ENCODE peak calls at places on chromosomes 2 and 18, in five cellular contexts. N is ovary; F is heart left ventricle; H is CD8-positive, alpha-beta T cell; P is upper lobe of right lung. Z is an unnamed sample. For H3K4me1, the result is how much of the 10 kb centered on the place peaks cover.

GRCh38 chr2:201132518-201132917 is 16.6 kb downstream of the CFLAR start:
- DNase-seq in N (no peak), F (no peak), H (no peak), P (no peak), Z (no peak)

GRCh38 chr2:29528891-29529520 is 392.4 kb downstream of the ALK start:
- DNase-seq in N (no peak), F (peak), H (no peak), P (peak), Z (peak)

GRCh38 chr2:43473767-43474166 is 122.1 kb downstream of the THADA start:
- DNase-seq in N (no peak), F (no peak), H (no peak), P (no peak), Z (no peak)

GRCh38 chr2:202109737-202110184 is 36.7 kb downstream of the KIAA2012 start:
- DNase-seq in N (peak), F (peak), H (no peak), P (no peak), Z (no peak)

GRCh38 chr2:23690421-23691105 is 236.4 kb downstream of the ATAD2B start:
- DNase-seq in N (no peak), F (no peak), H (no peak), P (no peak), Z (no peak)

GRCh38 chr2:42872736-42873135 is 80.4 kb upstream of the HAAO start:
- DNase-seq in N (no peak), F (no peak), H (no peak), P (no peak), Z (no peak)

GRCh38 chr2:156435725-156436476 is at the start of gene GPD2:
- DNase-seq in N (peak), F (peak), H (peak), P (peak), Z (peak)

GRCh38 chr2:140714586-140714985 is 1416.2 kb downstream of the LRP1B start:
- DNase-seq in N (no peak), F (no peak), H (no peak), P (no peak), Z (no peak)

GRCh38 chr18:9233771-9234440 is 97.3 kb downstream of the ANKRD12 start:
- DNase-seq in N (no peak), F (no peak), H (no peak), P (no peak), Z (no peak)

GRCh38 chr2:28161466-28161865 is 231.2 kb upstream of the FOSL2 start:
- DNase-seq in N (no peak), F (no peak), H (no peak), P (no peak), Z (no peak)

GRCh38 chr18:8752329-8752728 is 47.0 kb downstream of the MTCL1 start:
- DNase-seq in N (no peak), F (no peak), H (no peak), P (no peak), Z (no peak)

GRCh38 chr18:62811674-62812073 is 96.3 kb downstream of the PHLPP1 start:
- DNase-seq in N (no peak), F (no peak), H (no peak), P (no peak), Z (no peak)

GRCh38 chr2:216881411-216881810 is 21.5 kb upstream of the TNP1 start:
- DNase-seq in N (no peak), F (no peak), H (no peak), P (no peak), Z (no peak)

GRCh38 chr2:112239862-112240261 is 15.0 kb downstream of the ZC3H8 start:
- DNase-seq in N (no peak), F (no peak), H (no peak), P (no peak), Z (no peak)

GRCh38 chr2:130901061-130901460 is 64.3 kb downstream of the ARHGEF4 start:
- DNase-seq in N (no peak), F (no peak), H (no peak), P (no peak), Z (no peak)

GRCh38 chr2:139916822-139917221 is 1136.6 kb upstream of the NXPH2 start:
- DNase-seq in N (no peak), F (no peak), H (no peak), P (no peak), Z (no peak)

GRCh38 chr2:27298391-27299080 is 9.7 kb downstream of the UCN start:
- DNase-seq in N (no peak), F (no peak), H (no peak), P (no peak), Z (no peak)

GRCh38 chr2:59885536-59885935 is 667.9 kb downstream of the BCL11A start:
- DNase-seq in N (no peak), F (no peak), H (peak), P (no peak), Z (no peak)

GRCh38 chr18:47595816-47596501 is 334.5 kb downstream of the SMAD2 start:
- DNase-seq in N (no peak), F (no peak), H (no peak), P (no peak), Z (peak)

GRCh38 chr2:172231508-172231907 is 128.8 kb upstream of the DLX2 start:
- DNase-seq in N (no peak), F (no peak), H (no peak), P (no peak), Z (no peak)

GRCh38 chr2:172233947-172234715 is 131.4 kb upstream of the DLX2 start:
- DNase-seq in N (no peak), F (no peak), H (no peak), P (no peak), Z (no peak)

GRCh38 chr2:172230783-172231446 is 128.2 kb upstream of the DLX2 start:
- DNase-seq in N (no peak), F (no peak), H (no peak), P (no peak), Z (no peak)

GRCh38 chr2:172234716-172235661 is 132.3 kb upstream of the DLX2 start:
- DNase-seq in N (no peak), F (peak), H (peak), P (no peak), Z (peak)

GRCh38 chr2:172232638-172233253 is 130.0 kb upstream of the DLX2 start:
- DNase-seq in N (no peak), F (no peak), H (no peak), P (no peak), Z (no peak)
- H3K4me1 ChIP-seq in N (under half), F (under half), H (under half), P (under half), Z (under half)

GRCh38 chr2:51710222-51710621 is 678.3 kb upstream of the NRXN1 start:
- DNase-seq in N (no peak), F (no peak), H (no peak), P (no peak), Z (peak)
- TF ChIP-seq CTCF in N (no peak), F (no peak), H (no peak), P (no peak), Z (no peak)

DNA sequence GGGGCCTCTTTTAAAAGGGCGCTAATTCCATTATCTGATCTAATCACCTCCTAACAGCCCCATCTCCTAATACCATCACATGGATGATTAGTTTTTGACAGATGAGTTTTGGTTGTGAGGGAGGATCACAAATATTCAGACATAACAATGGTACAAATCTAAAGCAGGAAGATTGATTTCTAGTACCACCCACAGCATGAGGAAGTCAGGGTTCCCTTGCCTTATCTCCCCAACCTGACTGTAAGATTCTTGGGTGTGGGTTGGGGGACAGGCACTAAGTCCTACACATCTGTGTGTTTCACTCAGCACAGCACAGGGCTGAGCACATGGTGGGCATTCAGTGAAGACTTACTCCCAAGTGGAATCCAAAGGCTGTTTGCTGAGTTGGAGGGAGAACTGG is 93.7 kb upstream of the CXCR4 start:
- DNase-seq in N (no peak), F (no peak), H (no peak), P (no peak), Z (no peak)
- H3K4me1 ChIP-seq in N (under half), F (under half), H (under half), P (under half), Z (under half)

GRCh38 chr2:9797681-9798556 is 45.4 kb upstream of the TAF1B start:
- DNase-seq in N (no peak), F (no peak), H (no peak), P (no peak), Z (no peak)

GRCh38 chr2:9795071-9795470 is 48.2 kb upstream of the TAF1B start:
- DNase-seq in N (no peak), F (no peak), H (no peak), P (no peak), Z (no peak)

GRCh38 chr2:9797086-9797485 is 46.2 kb upstream of the TAF1B start:
- DNase-seq in N (no peak), F (no peak), H (no peak), P (no peak), Z (no peak)

GRCh38 chr2:9793918-9794717 is 49.2 kb upstream of the TAF1B start:
- DNase-seq in N (no peak), F (no peak), H (no peak), P (no peak), Z (no peak)

DNA sequence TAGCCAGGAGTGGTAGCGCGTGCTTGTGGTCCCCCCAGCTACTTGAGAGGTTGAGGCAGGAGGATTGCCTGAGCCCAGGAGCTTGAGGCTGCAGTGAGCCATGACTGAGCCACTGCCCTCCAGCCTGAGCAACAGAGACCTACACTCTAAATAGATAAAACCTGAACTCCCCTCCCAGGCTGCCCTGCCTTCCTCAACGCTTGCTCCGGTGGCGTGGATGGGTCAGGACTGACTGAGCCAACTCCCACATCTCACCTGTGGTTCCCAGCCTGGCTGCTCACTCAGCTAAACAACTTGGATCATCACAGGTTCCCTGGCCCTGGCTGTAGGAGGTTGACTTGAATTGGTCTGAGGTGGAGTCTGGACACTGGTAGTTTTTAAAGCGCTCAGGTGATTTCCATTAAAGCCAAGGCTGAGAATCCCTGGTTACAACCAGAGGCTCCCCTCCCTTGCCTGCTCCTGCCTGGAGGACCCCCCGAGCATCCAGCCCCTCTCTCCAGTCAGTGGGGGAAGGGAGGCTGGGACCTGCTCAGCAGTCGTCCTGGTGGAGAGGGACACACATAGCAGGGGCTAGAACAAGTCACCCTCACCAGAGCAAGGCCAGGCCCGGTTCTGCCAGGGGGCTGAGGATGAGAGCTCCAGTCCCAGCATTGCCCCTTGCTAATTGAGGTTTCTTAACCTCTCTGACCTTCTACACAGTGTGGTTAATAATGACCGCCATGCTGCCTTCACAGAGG is 47.0 kb upstream of the TAF1B start:
- DNase-seq in N (no peak), F (no peak), H (no peak), P (no peak), Z (no peak)
- TF ChIP-seq CTCF in N (no peak), F (no peak), H (no peak), P (no peak), Z (no peak)

DNA sequence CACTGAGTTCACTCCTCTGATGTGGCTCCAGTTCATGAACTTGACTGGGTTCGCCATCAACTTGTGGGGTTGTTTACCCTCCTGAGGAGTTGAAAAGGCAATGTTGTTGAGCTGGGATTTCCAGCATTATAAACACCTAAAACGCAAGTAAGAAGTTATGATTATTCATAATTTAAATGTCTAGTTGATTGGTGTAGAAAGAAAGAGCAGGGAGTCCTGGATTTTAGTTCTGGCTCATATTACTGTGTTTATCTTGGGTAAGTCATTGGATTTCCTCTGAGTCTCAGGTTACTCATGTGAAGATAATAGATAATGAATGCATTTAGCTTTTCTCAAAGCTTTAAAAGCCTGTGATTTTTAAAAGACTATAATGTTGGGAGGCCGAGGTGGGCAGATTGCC is 438.0 kb upstream of the CDH20 start:
- DNase-seq in N (no peak), F (no peak), H (no peak), P (no peak), Z (no peak)
- H3K4me1 ChIP-seq in N (under half), F (under half), H (under half), P (under half), Z (under half)

DNA sequence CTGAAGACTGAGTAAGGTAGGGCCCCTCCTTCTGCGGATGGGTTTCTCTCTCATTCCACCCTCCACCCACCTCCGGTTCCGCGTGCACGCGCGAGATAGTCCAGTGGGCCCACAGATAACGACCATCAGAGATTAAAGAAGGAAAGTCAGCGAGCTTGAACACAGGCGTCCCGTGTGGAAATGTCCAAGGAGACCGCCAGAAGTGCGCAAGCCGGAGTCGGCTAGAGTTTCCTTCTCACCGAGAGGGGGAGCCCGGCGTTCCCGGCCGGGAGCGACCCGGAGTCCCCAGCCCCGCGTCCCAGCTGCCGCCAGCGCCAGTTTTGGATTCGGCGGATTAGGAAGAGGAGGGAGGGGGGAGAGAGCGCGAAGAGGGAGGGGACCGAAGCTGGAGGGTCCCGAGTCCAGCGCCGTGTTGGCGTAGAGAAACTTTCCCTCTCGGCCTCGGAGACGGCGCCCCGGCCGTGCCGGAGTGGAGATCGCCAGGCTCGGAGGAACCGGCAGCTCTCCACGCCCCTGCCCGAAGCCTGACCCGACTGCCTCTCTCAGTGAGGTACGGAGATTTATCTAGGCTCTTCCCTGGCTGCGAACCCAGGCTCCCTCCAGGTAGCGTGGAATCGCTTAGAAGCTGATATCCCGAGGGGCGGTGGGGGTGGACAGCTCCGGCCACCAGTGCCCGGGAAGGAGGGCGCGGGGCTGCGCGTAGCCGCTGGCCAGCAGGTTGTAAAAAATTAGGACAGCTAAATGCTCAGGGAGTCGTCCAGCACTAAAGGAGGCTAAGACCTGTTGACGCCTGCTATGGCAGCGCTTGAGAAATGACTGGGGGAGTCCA is at the start of gene GULP1:
- DNase-seq in N (peak), F (peak), H (no peak), P (peak), Z (peak)
- TF ChIP-seq CTCF in N (peak), F (peak), H (no peak), P (peak), Z (peak)

Z was measured in transverse colon.